ENCODE peak calls at places on chromosomes 2 and 18, in six cellular contexts. P is Calu3, M is fibroblast of lung, C is PC-3, O is K562, D is lower lobe of right lung. K is an unnamed sample.

GRCh38 chr2:37196320-37197195 is at the start of gene CEBPZOS:
- DNase-seq in P (peak; percentile 87), M (peak; percentile 83), C (peak; percentile 84), O (peak; percentile 93), D (peak; percentile 90), K (peak; percentile 93)

GRCh38 chr18:49167084-49167483 is 216.3 kb upstream of the SMAD7 start:
- DNase-seq in P (no peak), M (no peak), C (no peak), O (no peak), D (no peak), K (no peak)

GRCh38 chr18:36757081-36757480 is 71.7 kb downstream of the TPGS2 start:
- DNase-seq in P (peak; percentile 38), M (peak; percentile 72), C (peak; percentile 53), O (peak; percentile 58), D (no peak), K (no peak)

GRCh38 chr18:73669299-73669698 is 478.3 kb downstream of the FBXO15 start:
- DNase-seq in P (peak; percentile 15), M (peak; percentile 90), C (peak; percentile 59), O (no peak), D (no peak), K (no peak)

GRCh38 chr2:86368181-86368824 is 30.9 kb upstream of the REEP1 start:
- DNase-seq in P (peak; percentile 49), M (peak; percentile 64), C (peak; percentile 49), O (peak; percentile 82), D (peak; percentile 49), K (peak; percentile 79)

GRCh38 chr2:231579560-231579959 is 13.1 kb upstream of the TEX44 start:
- DNase-seq in P (no peak), M (no peak), C (no peak), O (no peak), D (no peak), K (no peak)

GRCh38 chr2:103289101-103289725 is 527.4 kb downstream of the TMEM182 start:
- DNase-seq in P (no peak), M (no peak), C (peak; percentile 7), O (no peak), D (no peak), K (no peak)

GRCh38 chr2:127065299-127065931 is 41.5 kb downstream of the BIN1 start:
- DNase-seq in P (no peak), M (no peak), C (no peak), O (no peak), D (no peak), K (no peak)

GRCh38 chr18:2905802-2906521 is 59.2 kb downstream of the EMILIN2 start:
- DNase-seq in P (peak; percentile 45), M (peak; percentile 59), C (peak; percentile 68), O (no peak), D (peak; percentile 82), K (peak; percentile 74)

GRCh38 chr2:165508927-165509326 is 39.4 kb downstream of the CSRNP3 start:
- DNase-seq in P (no peak), M (no peak), C (peak; percentile 74), O (no peak), D (no peak), K (no peak)

GRCh38 chr2:97011977-97012569 is 25.7 kb upstream of the FAM178B start:
- DNase-seq in P (peak; percentile 14), M (peak; percentile 76), C (peak; percentile 72), O (no peak), D (no peak), K (peak; percentile 26)
- TF ChIP-seq CTCF in P (no peak), M (peak; percentile 33), C (peak; percentile 52), O (peak; percentile 57), D (peak; percentile 38), K (peak; percentile 49)

GRCh38 chr2:149797030-149797429 is 209.5 kb upstream of the MMADHC start:
- DNase-seq in P (no peak), M (no peak), C (no peak), O (no peak), D (no peak), K (no peak)

GRCh38 chr2:149800624-149801220 is 213.1 kb upstream of the MMADHC start:
- DNase-seq in P (no peak), M (no peak), C (no peak), O (no peak), D (no peak), K (no peak)

DNA sequence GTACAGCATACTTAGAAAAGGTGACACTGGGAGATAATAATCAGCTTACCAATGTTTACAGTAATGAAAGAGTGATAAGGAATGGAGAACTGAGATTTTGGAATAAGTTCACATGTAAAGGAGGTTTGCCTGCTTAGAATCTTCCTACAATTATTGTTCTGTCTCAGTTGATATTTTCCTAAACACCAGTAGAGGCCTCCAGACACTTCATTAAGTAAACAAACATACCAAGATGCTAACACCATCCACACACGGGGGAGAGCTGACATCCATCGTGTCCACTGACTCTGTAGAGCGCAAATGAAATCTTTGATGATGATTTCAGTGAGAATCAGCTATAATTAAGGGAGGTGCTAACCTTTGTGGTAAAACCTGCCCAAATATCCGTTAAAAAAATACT is 211.7 kb upstream of the MMADHC start:
- DNase-seq in P (peak; percentile 6), M (peak; percentile 49), C (peak; percentile 44), O (no peak), D (no peak), K (no peak)
- TF ChIP-seq CTCF in P (no peak), M (peak; percentile 18), C (peak; percentile 65), O (no peak), D (peak; percentile 22), K (no peak)

GRCh38 chr2:99156901-99157300 is 2.1 kb downstream of the LIPT1 start:
- DNase-seq in P (no peak), M (no peak), C (no peak), O (no peak), D (no peak), K (no peak)

GRCh38 chr2:99153921-99154604 is 679 bp downstream of the TSGA10 start:
- DNase-seq in P (no peak), M (no peak), C (peak; percentile 18), O (peak; percentile 21), D (no peak), K (no peak)

GRCh38 chr2:99158599-99158998 is 3.8 kb downstream of the LIPT1 start:
- DNase-seq in P (no peak), M (no peak), C (no peak), O (no peak), D (no peak), K (no peak)

GRCh38 chr2:99152181-99152580 is 2.6 kb downstream of the TSGA10 start:
- DNase-seq in P (no peak), M (no peak), C (no peak), O (no peak), D (no peak), K (no peak)

DNA sequence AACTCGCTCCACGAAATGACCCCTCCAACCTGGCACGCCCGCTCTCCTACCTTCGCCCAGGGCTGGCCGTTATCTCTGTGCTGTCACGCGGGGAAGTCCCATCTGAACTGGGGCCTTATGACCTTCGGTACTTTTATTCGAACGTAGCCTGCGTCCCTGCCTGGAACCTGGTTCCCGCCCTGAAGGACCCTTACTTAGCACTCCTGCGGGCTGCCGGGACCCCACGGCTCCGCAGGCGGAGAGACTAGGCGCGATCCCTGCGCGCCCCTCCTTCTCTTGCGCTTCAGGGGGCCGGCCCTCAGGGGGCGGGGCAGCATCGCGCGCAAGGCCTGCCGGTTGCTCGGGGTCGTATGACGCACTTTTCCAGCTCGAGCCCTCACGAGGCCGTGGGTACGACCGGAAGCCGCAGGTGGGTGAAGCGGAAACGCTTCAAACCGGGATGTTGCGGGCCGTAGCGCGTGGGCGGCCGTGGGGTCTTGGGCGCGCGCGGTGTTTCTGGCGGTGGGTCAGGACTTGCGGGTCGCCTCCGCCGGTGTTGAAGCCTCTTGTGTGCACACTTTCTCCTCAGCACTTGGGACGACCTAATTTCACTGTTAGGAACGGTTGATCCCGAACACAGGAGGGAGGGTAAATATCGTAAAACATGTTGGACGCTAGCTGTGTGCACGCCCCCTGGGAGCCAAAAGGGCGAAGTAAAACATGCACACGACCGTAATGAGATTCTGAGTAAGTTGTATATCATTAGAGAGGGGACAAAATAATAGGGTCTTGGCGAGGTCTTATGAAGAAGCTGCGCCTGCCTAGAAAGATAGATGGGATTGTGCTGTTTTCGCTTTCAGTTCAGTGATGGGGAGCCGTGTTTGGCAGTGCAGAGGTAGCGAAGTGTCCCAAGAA is at the start of the genes LIPT1 and TSGA10:
- DNase-seq in P (peak; percentile 92), M (peak; percentile 91), C (peak; percentile 89), O (peak; percentile 95), D (peak; percentile 95), K (peak; percentile 95)
- TF ChIP-seq CTCF in P (no peak), M (no peak), C (peak; percentile 43), O (peak; percentile 38), D (peak; percentile 6), K (no peak)

GRCh38 chr2:18332477-18332876 is 228.0 kb downstream of the RDH14 start:
- DNase-seq in P (no peak), M (no peak), C (no peak), O (no peak), D (no peak), K (no peak)

GRCh38 chr2:18339326-18339725 is 221.1 kb downstream of the RDH14 start:
- DNase-seq in P (no peak), M (peak; percentile 75), C (no peak), O (no peak), D (no peak), K (no peak)

GRCh38 chr2:18342901-18343300 is 217.6 kb downstream of the RDH14 start:
- DNase-seq in P (no peak), M (no peak), C (no peak), O (no peak), D (no peak), K (no peak)

GRCh38 chr2:18336975-18337374 is 223.5 kb downstream of the RDH14 start:
- DNase-seq in P (no peak), M (no peak), C (no peak), O (no peak), D (no peak), K (no peak)
- TF ChIP-seq CTCF in P (no peak), M (no peak), C (no peak), O (no peak), D (no peak), K (no peak)

GRCh38 chr2:26612522-26613240 is 28.5 kb downstream of the CIB4 start:
- DNase-seq in P (no peak), M (no peak), C (no peak), O (no peak), D (no peak), K (no peak)
- TF ChIP-seq CTCF in P (no peak), M (no peak), C (no peak), O (no peak), D (no peak), K (no peak)

DNA sequence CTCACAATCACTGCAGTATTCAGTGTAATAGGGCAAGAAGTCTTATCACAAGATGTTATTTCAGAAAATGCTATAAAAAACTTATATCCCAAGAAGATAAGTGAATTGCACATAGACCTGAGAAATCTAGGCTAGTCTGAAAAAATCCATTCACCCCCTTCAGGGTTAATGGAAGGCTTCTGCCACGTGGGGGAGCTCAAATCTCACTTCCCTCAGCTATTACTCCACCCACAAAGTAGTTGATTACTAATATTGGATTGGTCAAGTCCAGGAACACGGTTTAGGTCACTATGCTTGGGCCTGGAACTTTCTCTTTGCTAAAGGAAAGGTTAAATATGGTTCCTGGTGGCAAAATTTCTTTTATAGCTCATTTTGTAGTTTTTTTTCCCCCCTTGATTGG is 51.2 kb upstream of the ADAM23 start:
- DNase-seq in P (peak; percentile 54), M (peak; percentile 56), C (peak; percentile 67), O (peak; percentile 53), D (no peak), K (peak; percentile 69)
- TF ChIP-seq CTCF in P (peak; percentile 55), M (peak; percentile 44), C (peak; percentile 82), O (peak; percentile 63), D (peak; percentile 32), K (peak; percentile 50)

K was measured in GM10248.